ENCODE peak calls at places on chromosomes 12 and 14, in five cellular contexts. W is HCT116, A is PC-3, Q is K562, Z is astrocyte. I is an unnamed sample.

GRCh38 chr12:21539797-21540196 is 13.7 kb downstream of the SPX start:
- DNase-seq in W (no peak), A (no peak), Q (no peak), Z (no peak), I (no peak)

GRCh38 chr12:124605150-124605549 is 37.7 kb upstream of the NCOR2 start:
- DNase-seq in W (no peak), A (no peak), Q (peak; percentile 78), Z (no peak), I (no peak)

GRCh38 chr12:51419473-51420228 is 5.0 kb upstream of the SLC4A8 start:
- DNase-seq in W (no peak), A (peak; percentile 28), Q (peak; percentile 28), Z (no peak), I (no peak)

GRCh38 chr12:131850856-131851559 is 22.8 kb downstream of the MMP17 start:
- DNase-seq in W (no peak), A (no peak), Q (no peak), Z (no peak), I (no peak)

GRCh38 chr12:130609966-130610365 is 106.1 kb downstream of the RIMBP2 start:
- DNase-seq in W (no peak), A (no peak), Q (no peak), Z (no peak), I (no peak)

GRCh38 chr14:75877292-75877691 is 104.5 kb downstream of the TGFB3 start:
- DNase-seq in W (no peak), A (peak; percentile 82), Q (no peak), Z (peak; percentile 99), I (peak; percentile 40)

GRCh38 chr14:39988939-39989338 is 556.7 kb upstream of the FBXO33 start:
- DNase-seq in W (peak; percentile 43), A (peak; percentile 78), Q (no peak), Z (peak; percentile 31), I (no peak)

GRCh38 chr12:100926669-100927248 is 132.2 kb downstream of the ANO4 start:
- DNase-seq in W (peak; percentile 48), A (peak; percentile 32), Q (no peak), Z (peak; percentile 15), I (no peak)

GRCh38 chr12:114673169-114673833 is 10.7 kb downstream of the TBX3 start:
- DNase-seq in W (no peak), A (peak; percentile 89), Q (no peak), Z (peak; percentile 78), I (no peak)

GRCh38 chr12:108653082-108653516 is 19.4 kb upstream of the SELPLG start:
- DNase-seq in W (no peak), A (no peak), Q (no peak), Z (no peak), I (no peak)

GRCh38 chr12:48875944-48876520 is 10.4 kb upstream of the RND1 start:
- DNase-seq in W (no peak), A (no peak), Q (no peak), Z (no peak), I (no peak)

GRCh38 chr12:111443086-111443485 is 37.4 kb downstream of the SH2B3 start:
- DNase-seq in W (no peak), A (no peak), Q (no peak), Z (no peak), I (no peak)

GRCh38 chr14:96246535-96246839 is 9.5 kb upstream of the BDKRB1 start:
- DNase-seq in W (no peak), A (peak; percentile 31), Q (no peak), Z (peak; percentile 96), I (no peak)

GRCh38 chr14:69464379-69464778 is 20.1 kb upstream of the PLEKHD1 start:
- DNase-seq in W (no peak), A (no peak), Q (no peak), Z (peak; percentile 41), I (no peak)

GRCh38 chr12:124383028-124383427 is 88.1 kb downstream of the RFLNA start:
- DNase-seq in W (no peak), A (no peak), Q (no peak), Z (no peak), I (no peak)

GRCh38 chr12:10634427-10634826 is 21.0 kb upstream of the MAGOHB start:
- DNase-seq in W (no peak), A (peak; percentile 73), Q (no peak), Z (peak; percentile 67), I (no peak)

GRCh38 chr12:14417717-14418116 is 52.2 kb downstream of the ATF7IP start:
- DNase-seq in W (no peak), A (peak; percentile 54), Q (peak; percentile 52), Z (peak; percentile 90), I (peak; percentile 42)

GRCh38 chr12:27554421-27555186 is 30.6 kb downstream of the PPFIBP1 start:
- DNase-seq in W (no peak), A (no peak), Q (no peak), Z (peak; percentile 60), I (no peak)
- H3K4me1 ChIP-seq in W (peaks cover 68% of the 10 kb centered on the region), A (peaks cover 15% of the 10 kb centered on the region), Q (no peaks in the 10 kb centered on the region), Z (peaks cover 46% of the 10 kb centered on the region), I (peaks cover 76% of the 10 kb centered on the region)

GRCh38 chr14:34275038-34275437 is 187.0 kb downstream of the SPTSSA start:
- DNase-seq in W (no peak), A (no peak), Q (no peak), Z (no peak), I (no peak)

GRCh38 chr14:34266344-34266743 is 195.7 kb downstream of the SPTSSA start:
- DNase-seq in W (no peak), A (no peak), Q (no peak), Z (no peak), I (no peak)

GRCh38 chr14:34270361-34270760 is 191.7 kb downstream of the SPTSSA start:
- DNase-seq in W (no peak), A (no peak), Q (no peak), Z (no peak), I (no peak)
- H2AFZ ChIP-seq in W (no peak overlapping the region), A (no peak overlapping the region), Q (no peak overlapping the region), Z (no peak overlapping the region), I (peak overlapping the region; percentile 12)

GRCh38 chr12:46218509-46219095 is 50.2 kb downstream of the SLC38A1 start:
- DNase-seq in W (no peak), A (peak; percentile 35), Q (no peak), Z (no peak), I (no peak)

GRCh38 chr12:46219147-46219891 is 49.5 kb downstream of the SLC38A1 start:
- DNase-seq in W (no peak), A (no peak), Q (no peak), Z (no peak), I (no peak)

GRCh38 chr12:46217686-46218508 is 50.9 kb downstream of the SLC38A1 start:
- DNase-seq in W (no peak), A (no peak), Q (no peak), Z (no peak), I (no peak)

GRCh38 chr12:46221255-46222128 is 47.4 kb downstream of the SLC38A1 start:
- DNase-seq in W (no peak), A (peak; percentile 27), Q (peak; percentile 20), Z (peak; percentile 72), I (no peak)

GRCh38 chr12:46219892-46220655 is 48.8 kb downstream of the SLC38A1 start:
- DNase-seq in W (peak; percentile 68), A (peak; percentile 89), Q (peak; percentile 73), Z (peak; percentile 91), I (no peak)
- H3K4me1 ChIP-seq in W (peaks cover 47% of the 10 kb centered on the region), A (peaks cover 43% of the 10 kb centered on the region), Q (no peaks in the 10 kb centered on the region), Z (peaks cover 27% of the 10 kb centered on the region), I (peaks cover 54% of the 10 kb centered on the region)

GRCh38 chr12:6724409-6724797 is 557 bp downstream of the COPS7A start:
- DNase-seq in W (no peak), A (peak; percentile 8), Q (no peak), Z (no peak), I (no peak)
- H2AFZ ChIP-seq in W (no peak overlapping the region), A (peak overlapping the region; percentile 64), Q (peak overlapping the region; percentile 60), Z (peak overlapping the region; percentile 90), I (peak overlapping the region; percentile 96)

GRCh38 chr14:100386846-100387245 is 63.7 kb downstream of the SLC25A47 start:
- DNase-seq in W (no peak), A (no peak), Q (no peak), Z (no peak), I (no peak)
- H3K4me1 ChIP-seq in W (peaks cover 15% of the 10 kb centered on the region), A (peaks cover 37% of the 10 kb centered on the region), Q (peaks cover 25% of the 10 kb centered on the region), Z (peaks cover 14% of the 10 kb centered on the region), I (no peaks in the 10 kb centered on the region)

GRCh38 chr12:57738661-57739237 is at the start of gene AGAP2:
- DNase-seq in W (no peak), A (no peak), Q (no peak), Z (peak; percentile 12), I (no peak)
- H2AFZ ChIP-seq in W (no peak within 1 kb of the TSS), A (no peak within 1 kb of the TSS), Q (no peak within 1 kb of the TSS), Z (peak within 1 kb of the TSS; percentile 47), I (no peak within 1 kb of the TSS)

GRCh38 chr12:104667139-104667538 is 210.4 kb downstream of the CHST11 start:
- DNase-seq in W (no peak), A (no peak), Q (no peak), Z (peak; percentile 79), I (no peak)

GRCh38 chr12:104669851-104670337 is 213.1 kb downstream of the CHST11 start:
- DNase-seq in W (no peak), A (no peak), Q (no peak), Z (peak; percentile 57), I (no peak)

GRCh38 chr12:104669057-104669770 is 212.5 kb downstream of the CHST11 start:
- DNase-seq in W (no peak), A (peak; percentile 36), Q (no peak), Z (no peak), I (peak; percentile 21)

GRCh38 chr12:104670439-104671406 is 214.0 kb downstream of the CHST11 start:
- DNase-seq in W (peak; percentile 16), A (no peak), Q (no peak), Z (no peak), I (no peak)

DNA sequence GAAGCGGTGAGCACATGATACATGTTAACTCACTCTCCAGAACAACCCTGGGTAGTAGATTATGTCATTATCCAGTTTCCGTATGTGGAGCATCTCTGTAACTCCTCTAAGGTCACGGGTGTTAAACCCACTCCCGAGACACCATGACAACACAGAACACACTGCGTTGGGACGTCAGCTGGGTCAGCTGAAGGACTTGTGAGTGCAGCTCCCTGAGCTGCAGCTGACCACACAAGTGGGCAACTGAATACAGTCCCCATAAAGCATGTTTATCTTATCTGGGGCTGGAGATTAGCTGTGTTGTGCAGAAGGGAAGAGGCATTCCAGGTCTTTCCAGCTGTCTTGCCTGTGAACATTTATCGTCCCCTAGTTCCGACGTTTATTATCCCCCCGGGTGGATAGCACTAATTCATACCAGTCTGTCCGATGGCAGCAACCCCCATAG is 211.5 kb downstream of the CHST11 start:
- DNase-seq in W (no peak), A (no peak), Q (no peak), Z (peak; percentile 57), I (no peak)
- H3K4me1 ChIP-seq in W (peaks cover 43% of the 10 kb centered on the region), A (peaks cover 53% of the 10 kb centered on the region), Q (peaks cover 30% of the 10 kb centered on the region), Z (peaks cover 28% of the 10 kb centered on the region), I (peaks cover 46% of the 10 kb centered on the region)

GRCh38 chr14:106436310-106436905 is 910.0 kb downstream of the TMEM121 start:
- DNase-seq in W (no peak), A (no peak), Q (peak; percentile 17), Z (no peak), I (no peak)
- H2AFZ ChIP-seq in W (no peak overlapping the region), A (no peak overlapping the region), Q (no peak overlapping the region), Z (no peak overlapping the region), I (no peak overlapping the region)